ENCODE peak calls at places on chromosomes 13 and 19, in nine cellular contexts. K is body of pancreas; O is amniotic epithelial cell; H is CD4-positive, CD25-positive, alpha-beta regulatory T cell; A is CD4-positive, alpha-beta memory T cell; W is Right ventricle myocardium superior; J is activated T-cell treated with anti-CD3 and anti-CD28 coated beads, Interleukin-2, amount 50 U/mL, for 4 hours; B is lung; N is naive B cell. I is an unnamed sample.

GRCh38 chr13:84645196-84646071 is 763.2 kb upstream of the SLITRK1 start:
- DNase-seq in K (peak), H (no peak), N (no peak), W (no peak), A (no peak), B (no peak), O (peak), J (no peak), I (no peak)

GRCh38 chr13:100069278-100069677 is 19.6 kb upstream of the PCCA start:
- DNase-seq in N (no peak), K (peak), B (no peak), W (no peak), J (no peak), O (peak), H (no peak), A (no peak), I (no peak)

GRCh38 chr13:58979851-58980250 is 1183.9 kb downstream of the DIAPH3 start:
- DNase-seq in B (no peak), K (no peak), O (peak), H (no peak), A (no peak), J (no peak), N (no peak), W (no peak), I (no peak)

GRCh38 chr19:39506944-39507714 is 7.8 kb upstream of the SELENOV start:
- DNase-seq in H (no peak), W (no peak), N (peak), K (no peak), J (peak), O (peak), A (peak), B (no peak), I (peak)

GRCh38 chr19:6709549-6709948 is 10.9 kb downstream of the C3 start:
- DNase-seq in H (no peak), N (no peak), B (no peak), K (no peak), A (no peak), J (no peak), W (no peak), O (no peak), I (no peak)

GRCh38 chr13:111211789-111212516 is 96.8 kb downstream of the ARHGEF7 start:
- DNase-seq in W (no peak), H (no peak), B (no peak), J (no peak), K (no peak), O (peak), A (no peak), N (no peak), I (no peak)

GRCh38 chr13:107124129-107124718 is 556.3 kb upstream of the ARGLU1 start:
- DNase-seq in B (no peak), O (peak), J (no peak), W (no peak), A (no peak), K (no peak), N (no peak), H (no peak), I (peak)

GRCh38 chr13:26726684-26727083 is 33.9 kb downstream of the GPR12 start:
- DNase-seq in N (no peak), W (no peak), H (no peak), A (no peak), B (no peak), K (no peak), J (no peak), O (no peak), I (no peak)

GRCh38 chr13:76527041-76527440 is 359.2 kb downstream of the KCTD12 start:
- DNase-seq in H (no peak), N (no peak), O (no peak), A (no peak), B (no peak), W (no peak), K (no peak), J (no peak), I (no peak)

GRCh38 chr19:12782174-12782423 is 6.7 kb upstream of the HOOK2 start:
- DNase-seq in W (no peak), H (no peak), A (no peak), K (no peak), B (peak), O (no peak), N (no peak), J (no peak), I (no peak)

GRCh38 chr19:7637374-7638256 is 705 bp downstream of the STXBP2 start:
- DNase-seq in O (peak), A (no peak), B (peak), N (no peak), H (no peak), K (peak), W (peak), J (no peak), I (peak)

GRCh38 chr19:51147663-51148062 is 5.6 kb downstream of the SIGLEC7 start:
- DNase-seq in W (no peak), J (no peak), B (no peak), O (no peak), A (no peak), K (no peak), H (no peak), N (no peak), I (no peak)